ENCODE peak calls at places on chromosomes 4 and X, in seven cellular contexts. V is HCT116, K is SK-N-SH, G is H1, J is GM12878, P is HepG2, Y is K562. T is an unnamed sample.

GRCh38 chr4:76067652-76068286 is 6.7 kb upstream of the ART3 start:
- DNase-seq in G (peak; percentile 71), V (peak; percentile 59), K (peak; percentile 71), P (peak; percentile 60), J (no peak), Y (peak; percentile 65), T (peak; percentile 42)

GRCh38 chr4:36088542-36088941 is 155.8 kb downstream of the ARAP2 start:
- DNase-seq in P (peak; percentile 2), J (no peak), V (no peak), K (no peak), Y (no peak), G (no peak), T (no peak)

GRCh38 chr4:103032575-103032974 is 13.1 kb upstream of the SLC9B1 start:
- DNase-seq in J (no peak), V (peak; percentile 24), P (peak; percentile 52), G (no peak), K (peak; percentile 10), Y (peak; percentile 53), T (peak; percentile 42)

GRCh38 chrX:129653985-129654651 is 638 bp downstream of the APLN start:
- DNase-seq in P (no peak), Y (no peak), V (no peak), K (peak; percentile 74), G (no peak), J (no peak), T (no peak)

GRCh38 chr4:123603165-123603564 is 206.6 kb downstream of the SPRY1 start:
- DNase-seq in V (no peak), G (no peak), K (no peak), Y (no peak), P (peak; percentile 13), J (no peak), T (no peak)

GRCh38 chrX:2676794-2677675 is 14.1 kb upstream of the CD99 start:
- DNase-seq in Y (no peak), P (no peak), K (no peak), V (no peak), G (no peak), J (no peak), T (no peak)

GRCh38 chr4:108512615-108513505 is 107.5 kb upstream of the RPL34 start:
- DNase-seq in P (peak; percentile 29), J (no peak), K (peak; percentile 34), Y (peak; percentile 53), G (peak; percentile 54), V (no peak), T (peak; percentile 61)

GRCh38 chrX:150902434-150903109 is 4.1 kb upstream of the CD99L2 start:
- DNase-seq in V (no peak), P (no peak), G (peak; percentile 91), J (no peak), K (no peak), Y (no peak), T (no peak)

GRCh38 chrX:39721570-39722279 is 376.0 kb downstream of the BCOR start:
- DNase-seq in P (no peak), G (no peak), J (no peak), Y (no peak), V (no peak), K (no peak), T (no peak)

GRCh38 chr4:25161599-25161960 is 1.3 kb upstream of the SEPSECS start:
- DNase-seq in Y (peak; percentile 17), G (no peak), K (no peak), P (no peak), J (no peak), V (no peak), T (no peak)

GRCh38 chrX:49226946-49227345 is 6.2 kb downstream of the CACNA1F start:
- DNase-seq in Y (no peak), J (no peak), G (no peak), K (no peak), P (no peak), V (no peak), T (no peak)

GRCh38 chr4:47002593-47002992 is 9.2 kb upstream of the GABRA4 start:
- DNase-seq in P (no peak), Y (no peak), K (no peak), G (no peak), J (no peak), V (no peak), T (peak; percentile 20)

GRCh38 chr4:55087016-55087929 is 38.1 kb downstream of the KDR start:
- DNase-seq in P (no peak), J (no peak), G (no peak), V (no peak), Y (no peak), K (peak; percentile 61), T (no peak)

GRCh38 chr4:182764137-182764536 is 153.0 kb downstream of the DCTD start:
- DNase-seq in Y (no peak), G (no peak), K (no peak), J (no peak), P (no peak), V (no peak), T (no peak)

GRCh38 chr4:41203169-41203568 is 11.2 kb downstream of the APBB2 start:
- DNase-seq in V (no peak), P (no peak), J (no peak), Y (no peak), G (no peak), K (no peak), T (no peak)

GRCh38 chr4:122777846-122778501 is 45.5 kb downstream of the BBS12 start:
- DNase-seq in Y (no peak), J (no peak), K (no peak), G (no peak), V (no peak), P (no peak), T (no peak)

GRCh38 chrX:134603806-134604700 is 54.2 kb downstream of the PLAC1 start:
- DNase-seq in P (no peak), J (no peak), V (peak; percentile 71), Y (no peak), G (no peak), K (no peak), T (no peak)

DNA sequence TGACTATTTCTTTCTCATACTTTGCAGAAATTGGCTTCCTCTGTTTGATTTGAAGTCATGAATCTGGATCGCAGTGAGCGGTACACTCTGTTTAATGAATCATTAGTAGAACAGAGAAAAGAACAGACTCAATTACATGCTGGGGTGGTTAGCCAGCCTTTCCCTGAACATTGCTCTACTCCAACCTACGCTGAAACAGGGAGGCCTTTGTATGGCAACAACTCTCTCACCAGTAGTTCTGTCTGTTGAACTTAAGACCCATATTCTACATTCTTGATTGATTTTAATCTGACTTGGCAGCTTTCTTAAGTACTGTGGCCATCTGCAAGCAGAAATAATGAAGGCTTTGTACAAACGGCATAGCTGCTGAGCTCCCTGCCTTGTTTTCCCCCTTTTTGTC is 19.0 kb upstream of the AP1S2 start:
- DNase-seq in G (no peak), P (no peak), V (no peak), K (no peak), Y (no peak), J (no peak), T (no peak)
- TF ChIP-seq JUND in G (no peak), P (no peak), V (no peak), K (no peak), Y (no peak), J (no peak), T (no peak)

GRCh38 chrX:136221851-136222513 is 29.2 kb downstream of the MAP7D3 start:
- DNase-seq in P (no peak), Y (no peak), G (no peak), V (no peak), K (no peak), J (no peak), T (no peak)
- TF ChIP-seq JUND in P (no peak), Y (no peak), G (no peak), V (no peak), K (no peak), J (no peak), T (no peak)

DNA sequence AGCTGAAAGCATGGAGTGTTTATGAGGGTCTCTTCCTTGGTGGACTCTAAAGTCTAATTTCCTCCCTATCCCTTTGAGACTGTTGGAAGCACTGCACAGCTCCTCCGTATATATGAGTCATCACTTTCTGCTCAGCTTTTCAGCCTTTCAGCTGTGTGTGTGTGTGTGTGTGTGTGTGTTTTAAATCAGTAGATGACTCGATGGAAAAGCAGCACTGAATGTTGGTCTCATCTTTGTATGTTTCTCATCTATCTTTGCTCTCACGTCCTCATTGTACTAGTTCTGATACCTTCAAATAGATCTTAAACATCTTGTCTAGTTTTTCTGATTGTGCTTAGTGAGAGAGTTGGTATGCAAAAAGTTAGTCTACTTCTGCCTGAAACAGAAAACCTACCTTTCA is 81.6 kb downstream of the ZFX start:
- DNase-seq in P (no peak), G (no peak), Y (peak; percentile 54), K (no peak), J (no peak), V (peak; percentile 7), T (peak; percentile 7)
- TF ChIP-seq JUND in P (no peak), G (no peak), Y (peak; percentile 97), K (peak; percentile 77), J (no peak), V (peak; percentile 55), T (no peak)

DNA sequence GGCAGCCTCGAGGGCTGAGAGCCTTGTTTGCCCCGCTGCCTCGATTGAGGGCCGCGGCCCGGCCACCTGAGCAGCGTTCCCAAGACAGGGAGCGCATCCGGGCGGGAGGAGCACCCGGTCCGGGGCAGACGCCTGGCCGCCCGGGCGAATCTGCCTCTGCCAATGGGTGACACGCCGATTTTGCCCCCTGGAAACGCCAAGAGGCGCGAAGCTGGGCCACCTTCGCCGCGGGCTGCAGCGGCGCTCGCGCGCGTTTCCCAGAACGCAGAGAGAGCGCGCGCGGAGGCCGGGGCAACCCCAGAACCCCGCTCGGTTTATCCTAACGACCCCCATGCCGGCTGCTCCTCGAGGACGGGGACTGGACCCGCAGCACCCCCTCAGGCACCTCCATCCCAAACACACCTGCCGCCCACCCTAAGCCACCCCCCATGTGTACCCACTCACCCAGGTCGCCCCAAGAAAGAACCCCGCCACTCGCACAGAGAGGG is 576 bp downstream of the MAP7D2 start:
- DNase-seq in Y (no peak), G (peak; percentile 51), V (no peak), K (peak; percentile 64), J (no peak), P (no peak), T (no peak)
- TF ChIP-seq JUND in Y (no peak), G (no peak), V (no peak), K (no peak), J (no peak), P (no peak), T (no peak)

GRCh38 chr4:66911898-66912297 is 633.4 kb downstream of the CENPC start:
- DNase-seq in G (no peak), Y (no peak), V (no peak), K (no peak), P (no peak), J (no peak), T (no peak)
- TF ChIP-seq JUND in G (no peak), Y (no peak), V (no peak), K (no peak), P (no peak), J (no peak), T (no peak)

T was measured in T47D.